ENCODE peak calls at places on chromosomes 13 and 19, in seven cellular contexts. Z, A, Y, W, M, J and E are unnamed samples. For H3K4me1, the result is how much of the 10 kb centered on the place peaks cover.

GRCh38 chr19:48478339-48479061 is 9.3 kb downstream of the CYTH2 start:
- DNase-seq in Z (no peak), A (no peak), Y (no peak), W (no peak), M (no peak), J (no peak), E (no peak)

GRCh38 chr19:17281391-17282304 is at the start of gene ANKLE1:
- DNase-seq in Z (no peak), A (peak), Y (no peak), W (peak), M (peak), J (no peak), E (peak)

GRCh38 chr13:27261376-27261775 is 9.3 kb upstream of the RASL11A start:
- DNase-seq in Z (no peak), A (no peak), Y (peak), W (no peak), M (no peak), J (no peak), E (no peak)

GRCh38 chr19:7748756-7749155 is 1.4 kb upstream of the CD209 start:
- DNase-seq in Z (peak), A (peak), Y (peak), W (no peak), M (no peak), J (no peak), E (no peak)

GRCh38 chr13:24180743-24181384 is 20.3 kb downstream of the SPATA13 start:
- DNase-seq in Z (no peak), A (no peak), Y (no peak), W (no peak), M (no peak), J (no peak), E (no peak)

GRCh38 chr19:13020002-13020414 is 24.7 kb downstream of the NFIX start:
- DNase-seq in Z (no peak), A (peak), Y (peak), W (peak), M (no peak), J (no peak), E (no peak)

GRCh38 chr19:13718733-13719132 is 45.6 kb upstream of the MRI1 start:
- DNase-seq in Z (no peak), A (peak), Y (peak), W (peak), M (peak), J (no peak), E (no peak)

GRCh38 chr13:111383591-111384440 is 63.4 kb downstream of the TEX29 start:
- DNase-seq in Z (no peak), A (no peak), Y (no peak), W (no peak), M (no peak), J (no peak), E (no peak)

GRCh38 chr19:34350161-34350561 is 14.8 kb upstream of the GPI start:
- DNase-seq in Z (no peak), A (no peak), Y (no peak), W (no peak), M (no peak), J (no peak), E (peak)

GRCh38 chr19:50459638-50460037 is 16.7 kb upstream of the EMC10 start:
- DNase-seq in Z (no peak), A (no peak), Y (no peak), W (no peak), M (no peak), J (no peak), E (no peak)

GRCh38 chr13:50645092-50645491 is 198.4 kb downstream of the DLEU7 start:
- DNase-seq in Z (no peak), A (no peak), Y (peak), W (no peak), M (no peak), J (no peak), E (no peak)

GRCh38 chr19:50155520-50156109 is 7.5 kb downstream of the IZUMO2 start:
- DNase-seq in Z (no peak), A (peak), Y (no peak), W (peak), M (no peak), J (no peak), E (no peak)

GRCh38 chr13:72255908-72256307 is 388.9 kb upstream of the DACH1 start:
- DNase-seq in Z (peak), A (peak), Y (peak), W (peak), M (peak), J (peak), E (no peak)

GRCh38 chr19:19064098-19064722 is 416 bp downstream of the SLC25A42 start:
- DNase-seq in Z (no peak), A (no peak), Y (no peak), W (no peak), M (peak), J (peak), E (peak)

GRCh38 chr13:107867701-107868661 is 347.4 kb downstream of the LIG4 start:
- DNase-seq in Z (no peak), A (peak), Y (peak), W (peak), M (peak), J (no peak), E (no peak)

GRCh38 chr19:12872255-12872654 is 9.0 kb downstream of the DNASE2 start:
- DNase-seq in Z (no peak), A (peak), Y (peak), W (no peak), M (no peak), J (no peak), E (no peak)

GRCh38 chr13:21435710-21436151 is 23.4 kb downstream of the ZDHHC20 start:
- DNase-seq in Z (peak), A (no peak), Y (peak), W (no peak), M (no peak), J (peak), E (peak)

GRCh38 chr19:51915324-51915867 is 10.6 kb upstream of the ZNF649 start:
- DNase-seq in Z (no peak), A (no peak), Y (no peak), W (no peak), M (no peak), J (no peak), E (no peak)

GRCh38 chr13:44136693-44137268 is 236.8 kb upstream of the SERP2 start:
- DNase-seq in Z (no peak), A (no peak), Y (peak), W (no peak), M (no peak), J (no peak), E (no peak)

GRCh38 chr13:30346159-30346788 is 38.9 kb upstream of the KATNAL1 start:
- DNase-seq in Z (no peak), A (no peak), Y (no peak), W (no peak), M (no peak), J (peak), E (no peak)

GRCh38 chr19:16588089-16588823 is 16.0 kb upstream of the SLC35E1 start:
- DNase-seq in Z (no peak), A (peak), Y (no peak), W (no peak), M (peak), J (peak), E (peak)

GRCh38 chr13:32381539-32381938 is 46.4 kb downstream of the N4BP2L1 start:
- DNase-seq in Z (peak), A (peak), Y (peak), W (peak), M (peak), J (no peak), E (no peak)

GRCh38 chr13:49262634-49263033 is 14.9 kb downstream of the CDADC1 start:
- DNase-seq in Z (no peak), A (no peak), Y (no peak), W (no peak), M (no peak), J (no peak), E (no peak)

GRCh38 chr13:38684714-38685113 is 2.2 kb upstream of the FREM2 start:
- DNase-seq in Z (no peak), A (no peak), Y (no peak), W (no peak), M (no peak), J (no peak), E (no peak)

GRCh38 chr13:86572115-86572514 is 772.9 kb upstream of the SLITRK6 start:
- DNase-seq in Z (peak), A (no peak), Y (peak), W (no peak), M (no peak), J (no peak), E (no peak)

GRCh38 chr19:6216996-6217751 is 62.6 kb downstream of the MLLT1 start:
- DNase-seq in Z (no peak), A (peak), Y (no peak), W (peak), M (peak), J (no peak), E (no peak)

GRCh38 chr13:103022328-103022727 is 43.9 kb downstream of the SLC10A2 start:
- DNase-seq in Z (no peak), A (no peak), Y (peak), W (no peak), M (no peak), J (no peak), E (no peak)

GRCh38 chr13:95296326-95296939 is 4.8 kb downstream of the ABCC4 start:
- DNase-seq in Z (peak), A (peak), Y (peak), W (peak), M (peak), J (peak), E (peak)

GRCh38 chr19:42433503-42434260 is 6.5 kb upstream of the LIPE start:
- DNase-seq in Z (no peak), A (peak), Y (peak), W (peak), M (no peak), J (peak), E (peak)

GRCh38 chr19:37227996-37228395 is 10.0 kb downstream of the ZNF383 start:
- DNase-seq in Z (no peak), A (peak), Y (peak), W (peak), M (peak), J (peak), E (peak)

GRCh38 chr19:51181377-51181912 is 39.3 kb downstream of the SIGLEC7 start:
- DNase-seq in Z (no peak), A (no peak), Y (no peak), W (no peak), M (no peak), J (no peak), E (no peak)

GRCh38 chr13:48511621-48512232 is 21.2 kb downstream of the RCBTB2 start:
- DNase-seq in Z (no peak), A (no peak), Y (no peak), W (no peak), M (no peak), J (no peak), E (no peak)

GRCh38 chr13:35211949-35212348 is 264.5 kb downstream of the MAB21L1 start:
- DNase-seq in Z (no peak), A (no peak), Y (no peak), W (no peak), M (no peak), J (no peak), E (no peak)

GRCh38 chr19:7505682-7506384 is 10.1 kb upstream of the ZNF358 start:
- DNase-seq in Z (no peak), A (peak), Y (no peak), W (peak), M (peak), J (peak), E (peak)

DNA sequence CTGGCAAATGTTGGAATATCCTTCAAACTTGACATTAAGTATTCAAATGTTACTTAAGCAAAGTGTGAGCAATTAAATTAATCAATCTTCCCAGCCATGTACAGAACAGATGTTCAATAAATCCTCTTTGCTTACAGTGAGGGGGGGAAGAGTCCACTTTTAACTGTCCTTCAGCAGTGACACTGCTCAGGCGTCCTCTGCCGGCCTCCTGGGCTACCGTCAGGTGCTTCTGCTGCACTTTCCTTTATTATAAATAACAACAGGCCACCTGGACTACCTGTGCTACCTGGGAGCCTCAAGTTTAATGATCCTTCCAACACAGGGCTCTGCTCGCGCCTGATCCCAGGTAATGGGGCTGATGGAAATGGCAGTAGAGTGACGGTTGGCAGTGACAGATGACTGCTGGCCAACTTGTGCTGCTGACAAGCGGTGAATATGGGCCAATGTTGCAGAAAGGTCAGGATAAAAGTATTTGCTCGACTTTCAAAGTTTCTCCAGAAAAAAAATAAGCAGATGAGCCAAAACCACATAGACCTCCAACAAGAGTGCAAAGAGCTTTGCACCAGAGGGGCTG is 460.0 kb upstream of the ZNF507 start:
- DNase-seq in Z (no peak), A (no peak), Y (no peak), W (no peak), M (no peak), J (no peak), E (no peak)
- TF ChIP-seq CTCF in Z (no peak), A (peak), Y (no peak), W (no peak), M (no peak), J (no peak), E (no peak)

GRCh38 chr19:3358919-3359849 is 7.2 kb upstream of the NFIC start:
- DNase-seq in Z (no peak), A (peak), Y (peak), W (peak), M (peak), J (peak), E (peak)
- TF ChIP-seq EZH2phosphoT487 in Z (no peak), A (no peak), Y (no peak), W (peak), M (no peak), J (no peak), E (no peak)

GRCh38 chr13:46600943-46601311 is 48.0 kb downstream of the LRCH1 start:
- DNase-seq in Z (no peak), A (no peak), Y (no peak), W (no peak), M (no peak), J (no peak), E (no peak)
- H3K4me1 ChIP-seq in Z (half or more), A (under half), Y (under half), W (under half), M (under half), J (under half), E (half or more)

DNA sequence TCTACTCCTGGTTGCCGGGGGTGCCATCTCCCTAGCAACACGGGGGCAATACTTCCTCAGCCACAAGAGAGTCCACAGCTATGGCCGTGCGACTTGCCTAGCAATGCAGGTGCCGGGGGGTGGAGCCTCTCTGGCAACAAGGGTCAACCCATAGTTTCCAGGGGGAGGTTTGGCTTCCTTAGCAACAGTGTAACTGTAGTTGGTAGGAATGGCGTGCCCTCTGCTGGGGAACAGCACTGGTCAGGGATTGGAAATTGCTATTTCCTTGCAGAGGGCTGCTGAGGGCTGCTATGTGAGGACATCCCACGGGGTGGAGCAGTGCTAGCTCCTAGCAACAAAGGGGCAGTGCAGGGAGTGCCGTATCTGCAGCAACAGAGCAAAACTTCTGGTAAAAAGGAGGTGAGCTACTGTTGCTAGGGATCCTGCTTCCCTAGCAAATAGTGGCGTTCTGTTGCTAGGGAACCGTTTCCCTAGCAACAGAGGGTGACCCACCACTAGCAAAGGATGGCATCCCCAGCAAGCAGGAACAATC is 7.0 kb upstream of the TMC4 start:
- DNase-seq in Z (no peak), A (peak), Y (peak), W (peak), M (peak), J (no peak), E (peak)
- TF ChIP-seq CTCF in Z (peak), A (peak), Y (peak), W (peak), M (peak), J (no peak), E (peak)

DNA sequence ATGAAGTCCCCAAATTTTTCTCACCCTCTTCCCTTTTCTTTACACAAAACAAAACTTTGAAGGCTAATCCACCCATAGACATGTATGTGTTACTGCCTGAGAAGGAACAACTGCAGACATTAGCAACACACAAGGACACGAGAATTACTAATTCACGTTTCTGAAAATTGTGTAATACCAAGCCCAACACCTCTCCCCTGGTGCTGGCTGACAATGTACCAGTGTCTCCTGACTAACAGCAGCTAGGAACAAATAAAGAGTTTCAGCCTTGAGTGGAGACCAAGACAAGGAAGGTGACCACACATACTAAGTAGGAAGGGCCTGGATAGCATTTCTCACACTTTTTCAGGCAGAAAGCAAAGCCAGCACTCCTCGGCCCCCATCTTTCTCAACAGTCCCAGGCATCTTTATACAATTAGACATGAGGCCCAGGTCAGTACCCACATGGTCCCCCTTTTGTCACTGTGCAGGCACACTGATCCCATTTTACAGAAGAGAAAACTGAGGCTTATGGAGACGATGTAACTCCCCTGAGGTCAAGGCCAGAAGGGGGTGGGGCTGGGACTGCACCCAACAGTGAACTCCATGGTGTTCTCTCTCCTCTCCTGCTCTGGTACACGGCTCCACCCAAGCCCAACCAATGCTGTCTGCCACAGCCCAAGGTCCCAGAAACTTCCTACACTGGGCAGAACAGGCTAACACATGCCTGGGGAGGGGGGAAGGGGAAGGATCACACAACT is 8.7 kb downstream of the BRD4 start:
- DNase-seq in Z (no peak), A (no peak), Y (no peak), W (no peak), M (no peak), J (no peak), E (no peak)
- TF ChIP-seq EZH2phosphoT487 in Z (no peak), A (no peak), Y (no peak), W (no peak), M (no peak), J (no peak), E (no peak)

DNA sequence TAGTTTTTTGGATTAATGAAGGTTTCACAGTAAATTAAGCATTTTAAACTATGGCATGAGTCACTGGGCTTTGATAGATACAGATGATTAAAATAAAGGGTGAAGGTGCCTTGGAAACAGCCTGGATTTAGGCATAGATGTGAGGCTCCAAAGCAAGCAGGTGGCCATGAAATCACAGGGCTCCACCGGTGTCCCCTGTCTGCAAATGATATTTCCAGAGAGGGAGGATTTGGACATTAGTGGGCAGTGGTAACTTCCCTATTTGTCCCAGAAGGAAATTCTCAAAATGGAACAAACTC is 127.2 kb downstream of the COL4A1 start:
- DNase-seq in Z (no peak), A (no peak), Y (no peak), W (no peak), M (no peak), J (no peak), E (no peak)
- H3K4me1 ChIP-seq in Z (under half), A (under half), Y (under half), W (under half), M (under half), J (under half), E (under half)